ENCODE peak calls at places on chromosomes 11 and 22, in seven cellular contexts. One of them, this sample, is unnamed.

GRCh38 chr11:78595431-78596130 is 20.9 kb upstream of the NARS2 start:
- DNase-seq in CD8-positive, alpha-beta T cell: no peak
- DNase-seq in colonic mucosa: no peak
- DNase-seq in naive thymus-derived CD4-positive, alpha-beta T cell: no peak
- DNase-seq in IMR-90: peak; percentile 34
- DNase-seq in endothelial cell of umbilical vein: no peak
- DNase-seq in substantia nigra: no peak
- DNase-seq in this sample: no peak

GRCh38 chr22:39209756-39210155 is 35.0 kb downstream of the PDGFB start:
- DNase-seq in endothelial cell of umbilical vein: no peak
- DNase-seq in CD8-positive, alpha-beta T cell: no peak
- DNase-seq in naive thymus-derived CD4-positive, alpha-beta T cell: no peak
- DNase-seq in colonic mucosa: no peak
- DNase-seq in substantia nigra: no peak
- DNase-seq in IMR-90: no peak
- DNase-seq in this sample: no peak

GRCh38 chr11:86637976-86638375 is 34.4 kb downstream of the ME3 start:
- DNase-seq in IMR-90: peak; percentile 49
- DNase-seq in CD8-positive, alpha-beta T cell: no peak
- DNase-seq in endothelial cell of umbilical vein: no peak
- DNase-seq in colonic mucosa: no peak
- DNase-seq in substantia nigra: no peak
- DNase-seq in naive thymus-derived CD4-positive, alpha-beta T cell: no peak
- DNase-seq in this sample: no peak

GRCh38 chr22:38963872-38964271 is 6.5 kb downstream of the APOBEC3A start:
- DNase-seq in endothelial cell of umbilical vein: no peak
- DNase-seq in CD8-positive, alpha-beta T cell: no peak
- DNase-seq in IMR-90: no peak
- DNase-seq in substantia nigra: no peak
- DNase-seq in naive thymus-derived CD4-positive, alpha-beta T cell: no peak
- DNase-seq in colonic mucosa: peak; percentile 96
- DNase-seq in this sample: no peak

GRCh38 chr22:24845036-24845918 is 39.3 kb downstream of the SGSM1 start:
- DNase-seq in naive thymus-derived CD4-positive, alpha-beta T cell: no peak
- DNase-seq in IMR-90: peak; percentile 9
- DNase-seq in CD8-positive, alpha-beta T cell: no peak
- DNase-seq in substantia nigra: no peak
- DNase-seq in endothelial cell of umbilical vein: no peak
- DNase-seq in colonic mucosa: no peak
- DNase-seq in this sample: no peak

GRCh38 chr22:20565761-20566160 is 58.4 kb downstream of the MED15 start:
- DNase-seq in endothelial cell of umbilical vein: no peak
- DNase-seq in naive thymus-derived CD4-positive, alpha-beta T cell: no peak
- DNase-seq in IMR-90: no peak
- DNase-seq in CD8-positive, alpha-beta T cell: no peak
- DNase-seq in substantia nigra: no peak
- DNase-seq in colonic mucosa: no peak
- DNase-seq in this sample: no peak

GRCh38 chr11:41784513-41785335 is 325.3 kb upstream of the LRRC4C start:
- DNase-seq in substantia nigra: no peak
- DNase-seq in IMR-90: no peak
- DNase-seq in colonic mucosa: peak; percentile 53
- DNase-seq in endothelial cell of umbilical vein: no peak
- DNase-seq in naive thymus-derived CD4-positive, alpha-beta T cell: no peak
- DNase-seq in CD8-positive, alpha-beta T cell: no peak
- DNase-seq in this sample: no peak

GRCh38 chr11:65425971-65426838 is 3.6 kb downstream of the NEAT1 start:
- DNase-seq in substantia nigra: no peak
- DNase-seq in naive thymus-derived CD4-positive, alpha-beta T cell: peak; percentile 85
- DNase-seq in IMR-90: peak; percentile 89
- DNase-seq in CD8-positive, alpha-beta T cell: no peak
- DNase-seq in colonic mucosa: no peak
- DNase-seq in endothelial cell of umbilical vein: peak; percentile 70
- DNase-seq in this sample: no peak

GRCh38 chr22:36467042-36467810 is 14.2 kb downstream of the TXN2 start:
- DNase-seq in IMR-90: peak; percentile 86
- DNase-seq in substantia nigra: no peak
- DNase-seq in CD8-positive, alpha-beta T cell: no peak
- DNase-seq in naive thymus-derived CD4-positive, alpha-beta T cell: no peak
- DNase-seq in endothelial cell of umbilical vein: no peak
- DNase-seq in colonic mucosa: peak; percentile 55
- DNase-seq in this sample: no peak

GRCh38 chr22:48449466-48450187 is 1378.0 kb downstream of the BRD1 start:
- DNase-seq in naive thymus-derived CD4-positive, alpha-beta T cell: no peak
- DNase-seq in colonic mucosa: no peak
- DNase-seq in CD8-positive, alpha-beta T cell: no peak
- DNase-seq in IMR-90: no peak
- DNase-seq in substantia nigra: no peak
- DNase-seq in endothelial cell of umbilical vein: no peak
- DNase-seq in this sample: no peak

GRCh38 chr11:45076761-45077160 is 69.7 kb upstream of the PRDM11 start:
- DNase-seq in substantia nigra: no peak
- DNase-seq in CD8-positive, alpha-beta T cell: no peak
- DNase-seq in endothelial cell of umbilical vein: no peak
- DNase-seq in IMR-90: no peak
- DNase-seq in colonic mucosa: no peak
- DNase-seq in naive thymus-derived CD4-positive, alpha-beta T cell: no peak
- DNase-seq in this sample: no peak

GRCh38 chr22:46731246-46732040 is 6.6 kb downstream of the CERK start:
- DNase-seq in endothelial cell of umbilical vein: no peak
- DNase-seq in CD8-positive, alpha-beta T cell: no peak
- DNase-seq in IMR-90: no peak
- DNase-seq in substantia nigra: no peak
- DNase-seq in colonic mucosa: peak; percentile 80
- DNase-seq in naive thymus-derived CD4-positive, alpha-beta T cell: no peak
- DNase-seq in this sample: no peak

GRCh38 chr22:27507935-27508504 is 293.5 kb downstream of the MN1 start:
- DNase-seq in substantia nigra: no peak
- DNase-seq in CD8-positive, alpha-beta T cell: no peak
- DNase-seq in naive thymus-derived CD4-positive, alpha-beta T cell: no peak
- DNase-seq in colonic mucosa: no peak
- DNase-seq in endothelial cell of umbilical vein: no peak
- DNase-seq in IMR-90: peak; percentile 66
- DNase-seq in this sample: no peak

GRCh38 chr11:108019870-108020540 is 11.3 kb downstream of the CUL5 start:
- DNase-seq in CD8-positive, alpha-beta T cell: no peak
- DNase-seq in IMR-90: peak; percentile 25
- DNase-seq in substantia nigra: no peak
- DNase-seq in naive thymus-derived CD4-positive, alpha-beta T cell: no peak
- DNase-seq in endothelial cell of umbilical vein: no peak
- DNase-seq in colonic mucosa: no peak
- DNase-seq in this sample: no peak

GRCh38 chr11:32391965-32392553 is 43.3 kb downstream of the WT1 start:
- DNase-seq in IMR-90: peak; percentile 70
- DNase-seq in colonic mucosa: no peak
- DNase-seq in endothelial cell of umbilical vein: no peak
- DNase-seq in CD8-positive, alpha-beta T cell: no peak
- DNase-seq in substantia nigra: no peak
- DNase-seq in naive thymus-derived CD4-positive, alpha-beta T cell: no peak
- DNase-seq in this sample: no peak

GRCh38 chr11:73325036-73325981 is 17.2 kb downstream of the ARHGEF17 start:
- DNase-seq in CD8-positive, alpha-beta T cell: no peak
- DNase-seq in IMR-90: peak; percentile 56
- DNase-seq in naive thymus-derived CD4-positive, alpha-beta T cell: no peak
- DNase-seq in endothelial cell of umbilical vein: no peak
- DNase-seq in colonic mucosa: no peak
- DNase-seq in substantia nigra: no peak
- DNase-seq in this sample: no peak

DNA sequence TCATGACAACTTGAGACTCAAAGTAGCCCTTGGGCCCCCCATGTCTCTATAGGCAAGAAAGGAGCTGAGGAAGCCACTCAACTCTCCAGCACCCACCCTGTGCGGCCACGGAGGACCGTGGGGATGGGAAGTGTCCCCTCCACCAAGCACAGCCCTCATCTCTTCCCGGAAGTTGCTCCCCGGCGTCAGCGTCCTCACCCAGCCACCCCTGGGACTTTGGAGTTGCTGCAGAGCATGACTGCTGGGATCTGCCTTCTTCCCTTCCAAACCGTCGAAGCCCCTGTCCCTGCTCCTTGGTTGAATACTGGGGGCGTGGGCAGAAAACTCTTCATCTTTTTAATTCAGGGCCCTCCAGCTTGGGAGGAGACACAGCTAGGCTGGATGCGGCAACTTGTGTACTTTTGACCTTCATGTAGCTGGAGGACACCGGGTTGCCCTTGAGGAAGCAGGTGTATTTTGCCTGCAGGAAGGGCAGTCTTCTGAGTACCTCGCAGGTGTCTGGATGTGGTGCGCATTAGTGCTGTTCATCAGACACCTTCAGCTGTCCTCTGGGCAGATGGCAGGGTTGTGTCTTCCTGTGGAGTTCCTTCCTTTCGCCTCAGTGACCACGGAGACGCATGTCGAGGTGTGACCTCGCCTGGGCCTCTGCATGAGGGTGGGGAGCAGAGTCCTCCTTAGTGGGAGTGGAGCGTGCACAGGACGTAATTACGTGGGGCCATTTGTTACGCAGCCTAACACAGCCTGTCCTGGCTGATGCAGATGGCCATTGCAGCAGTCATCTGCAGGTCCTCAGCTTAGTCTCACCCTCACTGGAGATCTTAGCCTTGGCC is 12.2 kb upstream of the IFITM3 start:
- DNase-seq in colonic mucosa: no peak
- DNase-seq in naive thymus-derived CD4-positive, alpha-beta T cell: no peak
- DNase-seq in endothelial cell of umbilical vein: no peak
- DNase-seq in substantia nigra: no peak
- DNase-seq in IMR-90: no peak
- DNase-seq in CD8-positive, alpha-beta T cell: no peak
- DNase-seq in this sample: no peak
- H3K27ac ChIP-seq in colonic mucosa: no peak overlapping the region
- H3K27ac ChIP-seq in naive thymus-derived CD4-positive, alpha-beta T cell: no peak overlapping the region
- H3K27ac ChIP-seq in endothelial cell of umbilical vein: no peak overlapping the region
- H3K27ac ChIP-seq in substantia nigra: no peak overlapping the region
- H3K27ac ChIP-seq in IMR-90: no peak overlapping the region
- H3K27ac ChIP-seq in CD8-positive, alpha-beta T cell: no peak overlapping the region
- H3K27ac ChIP-seq in this sample: no peak overlapping the region

DNA sequence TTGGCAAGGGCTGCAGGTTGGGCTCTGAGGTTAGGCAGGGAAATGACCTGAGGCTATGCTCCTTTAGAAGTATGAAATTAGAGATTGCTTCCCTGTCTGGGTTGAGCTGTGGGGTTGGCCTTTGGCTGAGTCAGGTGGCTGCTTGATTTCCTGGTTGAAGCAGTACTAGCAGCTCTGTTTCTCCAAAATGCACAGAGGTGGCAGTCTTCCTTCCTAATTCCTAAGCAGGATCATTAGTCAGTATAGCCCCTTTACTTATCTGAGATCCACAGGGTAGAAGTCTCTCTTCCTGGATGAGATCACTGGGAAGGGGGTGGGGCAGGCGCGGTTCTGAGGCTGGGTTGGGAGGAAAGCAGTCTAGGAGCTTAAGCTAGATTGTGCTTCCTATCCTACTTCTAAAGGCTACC is 1917.5 kb downstream of the LRRC4C start:
- DNase-seq in IMR-90: no peak
- DNase-seq in naive thymus-derived CD4-positive, alpha-beta T cell: no peak
- DNase-seq in endothelial cell of umbilical vein: peak; percentile 70
- DNase-seq in substantia nigra: no peak
- DNase-seq in colonic mucosa: no peak
- DNase-seq in CD8-positive, alpha-beta T cell: no peak
- DNase-seq in this sample: no peak
- H3K27ac ChIP-seq in IMR-90: no peak overlapping the region
- H3K27ac ChIP-seq in naive thymus-derived CD4-positive, alpha-beta T cell: no peak overlapping the region
- H3K27ac ChIP-seq in endothelial cell of umbilical vein: peak overlapping the region; percentile 89
- H3K27ac ChIP-seq in substantia nigra: no peak overlapping the region
- H3K27ac ChIP-seq in colonic mucosa: no peak overlapping the region
- H3K27ac ChIP-seq in CD8-positive, alpha-beta T cell: no peak overlapping the region
- H3K27ac ChIP-seq in this sample: no peak overlapping the region

GRCh38 chr11:110445428-110445827 is 15.7 kb downstream of the FDX1 start:
- DNase-seq in substantia nigra: no peak
- DNase-seq in colonic mucosa: no peak
- DNase-seq in naive thymus-derived CD4-positive, alpha-beta T cell: no peak
- DNase-seq in endothelial cell of umbilical vein: no peak
- DNase-seq in IMR-90: peak; percentile 64
- DNase-seq in CD8-positive, alpha-beta T cell: no peak
- DNase-seq in this sample: no peak
- H3K27ac ChIP-seq in substantia nigra: no peak overlapping the region
- H3K27ac ChIP-seq in colonic mucosa: no peak overlapping the region
- H3K27ac ChIP-seq in naive thymus-derived CD4-positive, alpha-beta T cell: no peak overlapping the region
- H3K27ac ChIP-seq in endothelial cell of umbilical vein: no peak overlapping the region
- H3K27ac ChIP-seq in IMR-90: no peak overlapping the region
- H3K27ac ChIP-seq in CD8-positive, alpha-beta T cell: no peak overlapping the region
- H3K27ac ChIP-seq in this sample: no peak overlapping the region

DNA sequence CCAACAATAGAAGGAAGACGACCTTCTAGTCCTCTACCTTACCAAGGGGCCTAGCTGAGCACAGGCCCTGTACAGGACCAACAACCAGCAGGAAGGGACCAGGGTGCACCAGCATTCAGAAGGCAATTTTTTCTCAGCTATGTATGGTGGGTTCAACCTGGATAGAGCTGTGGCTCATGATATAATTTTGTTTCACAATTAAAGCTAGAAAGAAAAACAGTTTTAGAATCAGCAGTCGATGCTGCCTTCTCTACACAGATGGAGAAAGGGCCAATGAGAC is 3.7 kb downstream of the DGCR2 start:
- DNase-seq in CD8-positive, alpha-beta T cell: no peak
- DNase-seq in endothelial cell of umbilical vein: no peak
- DNase-seq in IMR-90: no peak
- DNase-seq in colonic mucosa: no peak
- DNase-seq in substantia nigra: no peak
- DNase-seq in naive thymus-derived CD4-positive, alpha-beta T cell: no peak
- DNase-seq in this sample: no peak
- H3K27ac ChIP-seq in CD8-positive, alpha-beta T cell: no peak overlapping the region
- H3K27ac ChIP-seq in endothelial cell of umbilical vein: no peak overlapping the region
- H3K27ac ChIP-seq in IMR-90: no peak overlapping the region
- H3K27ac ChIP-seq in colonic mucosa: no peak overlapping the region
- H3K27ac ChIP-seq in substantia nigra: no peak overlapping the region
- H3K27ac ChIP-seq in naive thymus-derived CD4-positive, alpha-beta T cell: peak overlapping the region; percentile 40
- H3K27ac ChIP-seq in this sample: no peak overlapping the region

GRCh38 chr11:11860103-11860979 is 18.6 kb downstream of the USP47 start:
- DNase-seq in endothelial cell of umbilical vein: peak; percentile 77
- DNase-seq in substantia nigra: no peak
- DNase-seq in IMR-90: peak; percentile 70
- DNase-seq in naive thymus-derived CD4-positive, alpha-beta T cell: no peak
- DNase-seq in CD8-positive, alpha-beta T cell: no peak
- DNase-seq in colonic mucosa: no peak
- DNase-seq in this sample: no peak
- H3K27ac ChIP-seq in endothelial cell of umbilical vein: peak overlapping the region; percentile 44
- H3K27ac ChIP-seq in substantia nigra: no peak overlapping the region
- H3K27ac ChIP-seq in IMR-90: no peak overlapping the region
- H3K27ac ChIP-seq in naive thymus-derived CD4-positive, alpha-beta T cell: no peak overlapping the region
- H3K27ac ChIP-seq in CD8-positive, alpha-beta T cell: no peak overlapping the region
- H3K27ac ChIP-seq in colonic mucosa: peak overlapping the region; percentile 13
- H3K27ac ChIP-seq in this sample: no peak overlapping the region

GRCh38 chr11:72066855-72067254 is 13.5 kb downstream of the NUMA1 start:
- DNase-seq in IMR-90: no peak
- DNase-seq in naive thymus-derived CD4-positive, alpha-beta T cell: no peak
- DNase-seq in substantia nigra: no peak
- DNase-seq in CD8-positive, alpha-beta T cell: no peak
- DNase-seq in endothelial cell of umbilical vein: no peak
- DNase-seq in colonic mucosa: no peak
- DNase-seq in this sample: no peak

GRCh38 chr11:72067676-72068075 is 12.7 kb downstream of the NUMA1 start:
- DNase-seq in colonic mucosa: no peak
- DNase-seq in naive thymus-derived CD4-positive, alpha-beta T cell: no peak
- DNase-seq in IMR-90: no peak
- DNase-seq in CD8-positive, alpha-beta T cell: no peak
- DNase-seq in substantia nigra: no peak
- DNase-seq in endothelial cell of umbilical vein: no peak
- DNase-seq in this sample: no peak

GRCh38 chr11:72069200-72069599 is 11.1 kb downstream of the NUMA1 start:
- DNase-seq in naive thymus-derived CD4-positive, alpha-beta T cell: no peak
- DNase-seq in substantia nigra: no peak
- DNase-seq in colonic mucosa: no peak
- DNase-seq in CD8-positive, alpha-beta T cell: no peak
- DNase-seq in IMR-90: no peak
- DNase-seq in endothelial cell of umbilical vein: no peak
- DNase-seq in this sample: no peak

GRCh38 chr11:72069787-72070251 is 10.5 kb downstream of the NUMA1 start:
- DNase-seq in CD8-positive, alpha-beta T cell: no peak
- DNase-seq in IMR-90: peak; percentile 84
- DNase-seq in substantia nigra: no peak
- DNase-seq in colonic mucosa: peak; percentile 87
- DNase-seq in naive thymus-derived CD4-positive, alpha-beta T cell: no peak
- DNase-seq in endothelial cell of umbilical vein: peak; percentile 81
- DNase-seq in this sample: no peak

GRCh38 chr11:72067266-72067665 is 13.1 kb downstream of the NUMA1 start:
- DNase-seq in naive thymus-derived CD4-positive, alpha-beta T cell: no peak
- DNase-seq in substantia nigra: no peak
- DNase-seq in endothelial cell of umbilical vein: peak; percentile 80
- DNase-seq in IMR-90: no peak
- DNase-seq in colonic mucosa: no peak
- DNase-seq in CD8-positive, alpha-beta T cell: no peak
- DNase-seq in this sample: no peak
- H3K27ac ChIP-seq in naive thymus-derived CD4-positive, alpha-beta T cell: no peak overlapping the region
- H3K27ac ChIP-seq in substantia nigra: peak overlapping the region; percentile 14
- H3K27ac ChIP-seq in endothelial cell of umbilical vein: peak overlapping the region; percentile 72
- H3K27ac ChIP-seq in IMR-90: peak overlapping the region; percentile 31
- H3K27ac ChIP-seq in colonic mucosa: peak overlapping the region; percentile 3
- H3K27ac ChIP-seq in CD8-positive, alpha-beta T cell: no peak overlapping the region
- H3K27ac ChIP-seq in this sample: peak overlapping the region; percentile 60